ENCODE peak calls at places on chromosome 9, in seven cellular contexts. H, G, J, N, X, K and P are unnamed samples.

GRCh38 chr9:123997665-123998277 is 13.8 kb upstream of the LHX2 start:
- DNase-seq in H (peak), G (peak), J (no peak), N (peak), X (peak), K (peak), P (no peak)

GRCh38 chr9:129126789-129127618 is 15.8 kb downstream of the PTPA start:
- DNase-seq in H (no peak), G (peak), J (no peak), N (peak), X (peak), K (peak), P (no peak)

GRCh38 chr9:35350827-35351549 is 138.9 kb upstream of the RUSC2 start:
- DNase-seq in H (peak), G (no peak), J (peak), N (no peak), X (no peak), K (no peak), P (no peak)

GRCh38 chr9:124863371-124863831 is 1.5 kb downstream of the ARPC5L start:
- DNase-seq in H (no peak), G (no peak), J (no peak), N (no peak), X (no peak), K (no peak), P (no peak)

GRCh38 chr9:110133608-110134214 is 74.2 kb downstream of the C9orf152 start:
- DNase-seq in H (peak), G (no peak), J (peak), N (no peak), X (peak), K (no peak), P (no peak)

GRCh38 chr9:133715866-133716563 is 22.1 kb downstream of the SARDH start:
- DNase-seq in H (peak), G (peak), J (peak), N (no peak), X (no peak), K (peak), P (no peak)

GRCh38 chr9:93302586-93303257 is 118.8 kb downstream of the WNK2 start:
- DNase-seq in H (peak), G (peak), J (peak), N (peak), X (peak), K (peak), P (peak)

GRCh38 chr9:92934321-92934720 is 13.0 kb upstream of the FGD3 start:
- DNase-seq in H (no peak), G (no peak), J (no peak), N (no peak), X (no peak), K (no peak), P (no peak)

GRCh38 chr9:85260288-85260687 is 481.5 kb downstream of the AGTPBP1 start:
- DNase-seq in H (no peak), G (no peak), J (no peak), N (no peak), X (no peak), K (no peak), P (no peak)

GRCh38 chr9:128091144-128091543 is 23.1 kb downstream of the SLC25A25 start:
- DNase-seq in H (peak), G (peak), J (no peak), N (peak), X (no peak), K (peak), P (no peak)

GRCh38 chr9:120718328-120718727 is 4.1 kb upstream of the MEGF9 start:
- DNase-seq in H (no peak), G (no peak), J (no peak), N (no peak), X (no peak), K (no peak), P (no peak)

GRCh38 chr9:124259273-124260078 is 1.7 kb downstream of the NEK6 start:
- DNase-seq in H (peak), G (no peak), J (peak), N (peak), X (peak), K (no peak), P (no peak)

GRCh38 chr9:97802276-97802675 is 50.8 kb upstream of the FOXE1 start:
- DNase-seq in H (peak), G (no peak), J (peak), N (peak), X (peak), K (no peak), P (no peak)

GRCh38 chr9:123284658-123285057 is 16.3 kb upstream of the STRBP start:
- DNase-seq in H (no peak), G (no peak), J (no peak), N (no peak), X (peak), K (no peak), P (no peak)

GRCh38 chr9:134234001-134234660 is 69.8 kb upstream of the RNU6ATAC start:
- DNase-seq in H (no peak), G (no peak), J (no peak), N (no peak), X (no peak), K (no peak), P (no peak)

GRCh38 chr9:35650341-35651158 is at the start of gene SIT1:
- DNase-seq in H (no peak), G (no peak), J (no peak), N (no peak), X (no peak), K (peak), P (no peak)

GRCh38 chr9:85569988-85570387 is 171.8 kb downstream of the AGTPBP1 start:
- DNase-seq in H (peak), G (no peak), J (peak), N (no peak), X (peak), K (no peak), P (no peak)

GRCh38 chr9:19379697-19380046 is 364 bp downstream of the RPS6 start:
- DNase-seq in H (peak), G (no peak), J (no peak), N (no peak), X (peak), K (no peak), P (no peak)

GRCh38 chr9:19378154-19378553 is 1.9 kb downstream of the RPS6 start:
- DNase-seq in H (no peak), G (no peak), J (no peak), N (no peak), X (peak), K (no peak), P (no peak)

GRCh38 chr9:19379283-19379682 is 753 bp downstream of the RPS6 start:
- DNase-seq in H (no peak), G (no peak), J (no peak), N (peak), X (peak), K (no peak), P (no peak)

GRCh38 chr9:19376931-19377330 is 3.1 kb downstream of the RPS6 start:
- DNase-seq in H (no peak), G (no peak), J (no peak), N (no peak), X (no peak), K (no peak), P (no peak)

DNA sequence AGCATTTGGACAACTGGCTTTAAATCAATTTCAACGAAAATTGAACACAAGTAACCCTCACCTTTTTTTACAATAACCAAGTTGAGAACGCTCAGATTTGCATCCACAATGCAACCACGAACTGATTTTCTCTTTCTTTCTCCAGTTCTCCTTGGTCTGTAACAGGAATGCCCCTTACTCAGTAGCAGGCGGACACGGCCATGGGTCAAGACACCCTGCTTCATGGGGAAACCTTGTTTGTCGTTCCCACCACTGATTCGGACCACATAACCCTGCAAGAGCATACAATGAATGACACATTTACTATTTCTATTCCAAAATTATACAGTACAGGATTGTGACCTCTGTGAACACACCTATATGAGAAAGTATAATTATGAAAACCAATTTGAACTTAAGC is 1.4 kb downstream of the RPS6 start:
- DNase-seq in H (no peak), G (no peak), J (no peak), N (no peak), X (no peak), K (no peak), P (no peak)
- H3K9ac ChIP-seq in H (peak), G (peak), J (peak), N (peak), X (peak), K (peak), P (no peak)

DNA sequence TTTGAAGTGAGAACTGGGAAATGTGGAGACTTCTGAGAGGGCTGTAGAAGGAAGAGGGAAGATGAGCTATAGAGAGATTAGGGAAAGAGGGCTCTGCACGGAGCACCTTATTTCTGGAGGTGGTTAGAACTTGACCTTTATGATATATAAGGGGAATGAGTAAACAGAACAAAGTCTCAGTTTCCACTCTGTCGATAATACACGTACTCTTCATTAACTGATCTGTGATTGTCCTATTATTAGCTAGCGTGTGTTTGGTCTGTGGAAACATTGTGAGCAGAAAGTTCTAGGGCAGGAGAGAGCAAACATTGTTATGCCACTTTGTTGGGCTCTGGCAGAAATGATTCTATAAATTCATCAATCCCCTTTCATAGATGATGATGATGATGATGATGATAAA is 118.5 kb downstream of the UGCG start:
- DNase-seq in H (no peak), G (no peak), J (no peak), N (no peak), X (no peak), K (no peak), P (no peak)
- H3K23ac ChIP-seq in H (no peak), G (no peak), J (no peak), N (no peak), X (no peak), K (no peak), P (no peak)

GRCh38 chr9:119268985-119269384 is 100.2 kb downstream of the BRINP1 start:
- DNase-seq in H (no peak), G (no peak), J (no peak), N (no peak), X (no peak), K (no peak), P (no peak)

DNA sequence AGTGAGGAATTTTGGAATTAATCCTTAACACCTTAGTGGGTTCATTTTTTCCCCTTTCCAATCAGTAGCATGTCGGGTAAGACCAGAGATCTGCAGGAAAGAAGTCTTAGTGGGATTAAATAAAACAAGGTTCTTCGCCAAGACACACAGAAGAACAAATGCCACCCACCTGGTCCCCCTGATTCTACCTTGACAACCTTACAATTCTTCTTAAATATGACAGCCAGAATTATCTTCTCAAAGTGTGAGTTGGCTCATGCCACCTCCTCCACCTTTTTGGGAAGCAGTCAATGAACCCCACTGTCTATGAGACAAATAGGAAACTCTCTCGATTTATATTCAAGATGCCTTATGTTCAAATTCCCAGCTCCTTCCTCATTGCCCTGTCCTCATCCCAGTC is 105.1 kb downstream of the BRINP1 start:
- DNase-seq in H (no peak), G (no peak), J (no peak), N (no peak), X (no peak), K (no peak), P (no peak)
- H3K18ac ChIP-seq in H (no peak), G (no peak), J (no peak), N (no peak), X (no peak), K (no peak), P (no peak)

GRCh38 chr9:91102269-91102668 is 259.4 kb downstream of the AUH start:
- DNase-seq in H (no peak), G (no peak), J (no peak), N (no peak), X (peak), K (no peak), P (no peak)

GRCh38 chr9:91100878-91101450 is 260.8 kb downstream of the AUH start:
- DNase-seq in H (peak), G (no peak), J (no peak), N (no peak), X (peak), K (no peak), P (no peak)

GRCh38 chr9:91099471-91099870 is 262.2 kb downstream of the AUH start:
- DNase-seq in H (no peak), G (no peak), J (no peak), N (no peak), X (no peak), K (no peak), P (no peak)

GRCh38 chr9:91098203-91098602 is 263.5 kb downstream of the AUH start:
- DNase-seq in H (no peak), G (no peak), J (no peak), N (no peak), X (peak), K (no peak), P (no peak)

GRCh38 chr9:91101598-91102168 is 260.0 kb downstream of the AUH start:
- DNase-seq in H (no peak), G (no peak), J (no peak), N (peak), X (peak), K (no peak), P (no peak)
- H3K9ac ChIP-seq in H (no peak), G (no peak), J (peak), N (no peak), X (no peak), K (no peak), P (no peak)

GRCh38 chr9:37243588-37244345 is 123.4 kb downstream of the ZCCHC7 start:
- DNase-seq in H (no peak), G (no peak), J (peak), N (no peak), X (no peak), K (no peak), P (no peak)
- H3K23ac ChIP-seq in H (no peak), G (no peak), J (no peak), N (no peak), X (no peak), K (no peak), P (no peak)